ENCODE peak calls at places on chromosomes 4 and X, in nine cellular contexts. V, O, U, H, W, S, L, X and Z are unnamed samples.

GRCh38 chr4:7646384-7647061 is 211.8 kb upstream of the PSAPL1 start:
- DNase-seq in S (peak; percentile 11), X (no peak), U (peak; percentile 12), V (peak; percentile 34), L (no peak), O (no peak), W (no peak), H (peak; percentile 14), Z (no peak)

GRCh38 chr4:7725951-7726350 is 213.7 kb downstream of the AFAP1 start:
- DNase-seq in W (no peak), S (peak; percentile 66), U (peak; percentile 10), V (no peak), O (no peak), L (no peak), X (no peak), H (peak; percentile 55), Z (no peak)

GRCh38 chr4:40307627-40308497 is 27.3 kb upstream of the CHRNA9 start:
- DNase-seq in X (peak; percentile 32), V (no peak), H (no peak), W (no peak), O (no peak), S (no peak), L (peak; percentile 27), U (no peak), Z (peak; percentile 87)

GRCh38 chrX:3711331-3711917 is 2.0 kb downstream of the PRKX start:
- DNase-seq in H (no peak), O (no peak), X (peak; percentile 45), L (no peak), V (no peak), S (no peak), W (no peak), U (no peak), Z (peak; percentile 4)

GRCh38 chr4:88807499-88807898 is 109.9 kb upstream of the NAP1L5 start:
- DNase-seq in L (no peak), O (no peak), V (no peak), S (no peak), X (no peak), H (no peak), U (no peak), W (no peak), Z (no peak)

GRCh38 chr4:111360906-111361305 is 738.0 kb upstream of the PITX2 start:
- DNase-seq in S (peak; percentile 34), V (no peak), X (no peak), W (no peak), H (peak; percentile 7), L (no peak), O (no peak), U (no peak), Z (no peak)

GRCh38 chr4:108126806-108127205 is 41.9 kb downstream of the LEF1 start:
- DNase-seq in V (no peak), X (no peak), U (no peak), O (no peak), L (no peak), S (no peak), W (no peak), H (no peak), Z (no peak)

GRCh38 chrX:22800806-22801205 is 199.0 kb upstream of the DDX53 start:
- DNase-seq in X (no peak), V (no peak), L (no peak), U (no peak), S (peak; percentile 12), H (no peak), W (no peak), O (no peak), Z (no peak)

GRCh38 chr4:72641611-72642010 is 72.6 kb upstream of the ADAMTS3 start:
- DNase-seq in L (no peak), U (no peak), W (no peak), H (no peak), X (no peak), S (peak; percentile 18), V (peak; percentile 5), O (no peak), Z (no peak)

GRCh38 chrX:154484255-154485149 is 1.9 kb downstream of the UBL4A start:
- DNase-seq in X (no peak), V (no peak), H (no peak), O (peak; percentile 40), S (peak; percentile 20), U (no peak), W (no peak), L (no peak), Z (no peak)

GRCh38 chrX:8272846-8273245 is 101.8 kb upstream of the VCX2 start:
- DNase-seq in X (no peak), L (no peak), V (peak; percentile 45), U (peak; percentile 0), O (no peak), H (no peak), W (no peak), S (no peak), Z (no peak)

GRCh38 chrX:70030242-70030823 is 19.4 kb downstream of the AWAT2 start:
- DNase-seq in W (peak; percentile 53), V (peak; percentile 78), O (peak; percentile 62), H (peak; percentile 49), U (peak; percentile 56), S (peak; percentile 69), X (peak; percentile 41), L (no peak), Z (peak; percentile 53)

GRCh38 chr4:145625677-145626622 is 6.8 kb downstream of the MMAA start:
- DNase-seq in S (no peak), V (no peak), W (no peak), O (no peak), U (no peak), L (no peak), X (no peak), H (no peak), Z (peak; percentile 40)

GRCh38 chr4:121462660-121463261 is 81.9 kb upstream of the QRFPR start:
- DNase-seq in O (peak; percentile 82), W (peak; percentile 62), X (peak; percentile 30), U (peak; percentile 75), V (peak; percentile 85), S (peak; percentile 76), H (peak; percentile 61), L (peak; percentile 31), Z (peak; percentile 71)

GRCh38 chr4:9969526-9970398 is 51.5 kb downstream of the SLC2A9 start:
- DNase-seq in U (no peak), X (no peak), H (no peak), O (no peak), W (no peak), V (no peak), S (no peak), L (no peak), Z (no peak)
- H3K4me3 ChIP-seq in U (no peak overlapping the region), X (no peak overlapping the region), H (no peak overlapping the region), O (no peak overlapping the region), W (no peak overlapping the region), V (no peak overlapping the region), S (no peak overlapping the region), L (no peak overlapping the region), Z (peak overlapping the region; percentile 11)

GRCh38 chrX:101368800-101369199 is 17.2 kb downstream of the BTK start:
- DNase-seq in V (no peak), H (no peak), L (no peak), U (no peak), O (no peak), X (no peak), S (no peak), W (no peak), Z (peak; percentile 77)
- H3K4me3 ChIP-seq in V (no peak overlapping the region), H (no peak overlapping the region), L (no peak overlapping the region), U (no peak overlapping the region), O (no peak overlapping the region), X (no peak overlapping the region), S (no peak overlapping the region), W (no peak overlapping the region), Z (peak overlapping the region; percentile 51)

GRCh38 chr4:153485860-153486259 is 19.7 kb downstream of the TMEM131L start:
- DNase-seq in W (no peak), L (no peak), O (no peak), S (no peak), U (no peak), V (no peak), H (no peak), X (no peak), Z (no peak)

GRCh38 chr4:153485374-153485773 is 19.2 kb downstream of the TMEM131L start:
- DNase-seq in U (no peak), X (no peak), S (no peak), W (no peak), O (no peak), H (no peak), L (no peak), V (no peak), Z (no peak)

GRCh38 chr4:153488006-153488718 is 22.0 kb downstream of the TMEM131L start:
- DNase-seq in W (no peak), L (no peak), U (peak; percentile 28), H (peak; percentile 53), X (peak; percentile 59), O (no peak), V (peak; percentile 54), S (no peak), Z (no peak)

GRCh38 chr4:153488719-153489384 is 22.7 kb downstream of the TMEM131L start:
- DNase-seq in L (no peak), O (no peak), X (peak; percentile 72), S (no peak), V (peak; percentile 18), W (no peak), U (no peak), H (no peak), Z (no peak)

DNA sequence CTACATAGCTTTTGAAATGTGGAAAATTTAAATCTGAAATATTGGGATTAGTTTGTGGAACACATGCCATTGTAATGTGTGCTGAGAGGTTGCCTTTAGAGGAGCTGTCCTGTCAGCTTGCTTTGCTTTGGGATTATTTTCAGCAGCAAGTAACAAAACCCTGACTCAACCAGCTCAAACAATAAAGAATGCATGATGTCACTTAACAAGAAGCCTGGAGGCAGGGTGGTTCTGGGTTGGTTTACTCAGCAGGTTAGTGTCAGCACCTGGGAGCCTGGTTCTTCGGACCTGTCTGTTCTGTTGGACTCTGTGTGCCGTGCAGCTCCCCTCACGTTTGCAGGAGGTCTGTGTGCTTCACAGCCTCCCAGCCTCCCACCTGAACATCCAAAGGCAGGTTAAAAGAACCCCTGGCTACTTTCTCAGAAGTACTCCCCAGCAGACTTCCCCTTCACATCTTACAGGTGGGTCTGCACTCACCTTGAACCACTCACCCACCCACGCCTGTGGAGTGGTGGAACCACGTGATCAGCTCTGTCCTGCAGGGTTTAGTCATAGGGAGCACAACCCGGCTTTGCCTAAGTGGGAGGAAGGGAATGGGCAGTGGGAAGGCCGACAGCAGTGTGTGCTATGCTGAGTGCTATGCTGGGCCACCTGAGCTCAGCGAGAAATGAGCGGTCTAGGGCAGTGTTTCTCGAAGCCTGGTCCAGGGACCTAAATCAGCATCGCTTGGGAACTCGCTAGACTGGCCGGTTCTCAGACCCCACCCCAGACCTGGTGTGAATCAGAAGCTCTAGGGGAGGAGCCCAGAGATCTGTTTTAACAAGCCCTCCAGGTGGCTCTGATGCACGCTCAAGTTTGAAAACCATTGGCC is 20.4 kb downstream of the TMEM131L start:
- DNase-seq in U (peak; percentile 70), L (peak; percentile 64), V (peak; percentile 65), X (no peak), W (peak; percentile 77), O (peak; percentile 74), H (peak; percentile 91), S (peak; percentile 74), Z (no peak)
- H3K4me3 ChIP-seq in U (no peak overlapping the region), L (no peak overlapping the region), V (no peak overlapping the region), X (no peak overlapping the region), W (no peak overlapping the region), O (no peak overlapping the region), H (no peak overlapping the region), S (no peak overlapping the region), Z (peak overlapping the region; percentile 32)

DNA sequence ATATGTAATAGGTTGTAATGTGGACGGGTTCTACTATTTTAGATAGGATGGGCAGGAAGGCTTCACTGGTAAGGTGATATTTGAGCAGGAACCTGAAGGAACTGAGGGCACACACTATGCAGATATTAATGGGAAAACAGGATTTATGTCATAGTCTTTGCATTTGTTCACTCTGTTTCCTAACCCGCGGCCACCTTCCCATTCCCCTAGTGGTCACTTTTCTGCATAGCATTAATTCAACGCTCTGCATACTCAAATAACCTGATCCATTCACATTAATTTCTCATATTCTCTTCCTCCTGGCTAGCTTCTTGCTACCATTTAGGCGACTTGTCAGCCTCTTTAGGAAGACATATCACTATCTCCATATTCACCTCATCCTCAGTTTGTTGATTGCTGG is 61.5 kb downstream of the GSPT2 start:
- DNase-seq in S (no peak), O (no peak), V (no peak), W (no peak), U (no peak), L (no peak), H (no peak), X (no peak), Z (no peak)
- H3K4me3 ChIP-seq in S (no peak overlapping the region), O (no peak overlapping the region), V (no peak overlapping the region), W (no peak overlapping the region), U (no peak overlapping the region), L (no peak overlapping the region), H (no peak overlapping the region), X (no peak overlapping the region), Z (no peak overlapping the region)